ENCODE peak calls at places on chromosomes 11 and 22, in nine cellular contexts. Z is T follicular helper cell; Q is Kasumi-1; Y is occipital lobe; G is activated T-helper 1 cell treated with anti-CD3 and anti-CD28 coated beads, Interleukin-12 subunit alpha, Interleukin-12 subunit beta, Interleukin-2, Interleukin-4 antibody, amounts not matched to agents 30 ng/mL and 10 ng/mL and 1 ng/mL, durations not matched to agents 14 hours and 24 hours and 36 hours; O is AG20443; B is OCI-LY7; E is A172; S is stomach. R is an unnamed sample.
A peak's percentile ranks its signal among the peaks of the same experiment; 100 is the strongest.

GRCh38 chr11:92511522-92512203 is 287.0 kb downstream of the FAT3 start:
- DNase-seq in Z (no peak), Q (no peak), Y (no peak), G (no peak), O (no peak), B (no peak), E (no peak), S (no peak), R (no peak)

GRCh38 chr11:27204527-27204926 is 158.5 kb downstream of the CCDC34 start:
- DNase-seq in Z (peak; percentile 6), Q (no peak), Y (no peak), G (no peak), O (no peak), B (peak; percentile 32), E (no peak), S (no peak), R (no peak)

GRCh38 chr22:45970709-45971388 is 6.1 kb downstream of the WNT7B start:
- DNase-seq in Z (no peak), Q (no peak), Y (no peak), G (no peak), O (peak; percentile 57), B (no peak), E (no peak), S (no peak), R (peak; percentile 29)

GRCh38 chr22:37561209-37562048 is 1.1 kb downstream of the CDC42EP1 start:
- DNase-seq in Z (peak; percentile 62), Q (peak; percentile 49), Y (peak; percentile 47), G (peak; percentile 58), O (peak; percentile 92), B (peak; percentile 73), E (peak; percentile 61), S (peak; percentile 95), R (peak; percentile 91)

GRCh38 chr22:47486569-47487312 is 724.3 kb downstream of the TBC1D22A start:
- DNase-seq in Z (no peak), Q (no peak), Y (no peak), G (no peak), O (no peak), B (no peak), E (no peak), S (no peak), R (no peak)

GRCh38 chr22:44391481-44392445 is 79.0 kb upstream of the SHISAL1 start:
- DNase-seq in Z (no peak), Q (no peak), Y (no peak), G (no peak), O (no peak), B (no peak), E (no peak), S (no peak), R (no peak)

GRCh38 chr11:2592559-2593392 is 107.0 kb downstream of the KCNQ1OT1 start:
- DNase-seq in Z (no peak), Q (no peak), Y (no peak), G (no peak), O (peak; percentile 9), B (no peak), E (no peak), S (no peak), R (no peak)

GRCh38 chr11:97742717-97743116 is 1278.0 kb upstream of the CNTN5 start:
- DNase-seq in Z (no peak), Q (no peak), Y (no peak), G (no peak), O (no peak), B (no peak), E (no peak), S (no peak), R (no peak)

GRCh38 chr11:111838054-111838453 is 33.3 kb downstream of the ALG9 start:
- DNase-seq in Z (no peak), Q (no peak), Y (no peak), G (no peak), O (no peak), B (no peak), E (no peak), S (no peak), R (no peak)

R was measured in AG08395.